ENCODE peak calls at places on chromosomes 12 and 14, in eight cellular contexts. G, H, C, U, I, B, Q and R are unnamed samples.

GRCh38 chr12:64633940-64634337 is 23.6 kb downstream of the RASSF3 start:
- DNase-seq in G (no peak), H (peak; percentile 13), C (no peak), U (no peak), I (peak; percentile 75), B (peak; percentile 78), Q (no peak), R (no peak)

GRCh38 chr12:19873146-19873545 is 433.9 kb downstream of the AEBP2 start:
- DNase-seq in G (no peak), H (no peak), C (no peak), U (no peak), I (no peak), B (peak; percentile 45), Q (no peak), R (no peak)

GRCh38 chr14:28744126-28744525 is 22.5 kb upstream of the FOXG1 start:
- DNase-seq in G (no peak), H (no peak), C (no peak), U (no peak), I (peak; percentile 41), B (no peak), Q (no peak), R (no peak)

GRCh38 chr12:120574106-120574505 is 7.1 kb downstream of the POP5 start:
- DNase-seq in G (no peak), H (no peak), C (no peak), U (no peak), I (no peak), B (no peak), Q (no peak), R (no peak)

GRCh38 chr14:30462358-30462757 is 96.6 kb upstream of the G2E3 start:
- DNase-seq in G (peak; percentile 42), H (no peak), C (no peak), U (no peak), I (no peak), B (no peak), Q (no peak), R (no peak)

GRCh38 chr12:50246873-50247612 is 36.3 kb downstream of the LIMA1 start:
- DNase-seq in G (no peak), H (no peak), C (no peak), U (no peak), I (peak; percentile 99), B (peak; percentile 97), Q (peak; percentile 79), R (no peak)

GRCh38 chr12:124527861-124528561 is 39.4 kb downstream of the NCOR2 start:
- DNase-seq in G (no peak), H (no peak), C (no peak), U (no peak), I (peak; percentile 51), B (peak; percentile 81), Q (peak; percentile 74), R (peak; percentile 42)

GRCh38 chr12:124661382-124661781 is 94.0 kb upstream of the NCOR2 start:
- DNase-seq in G (no peak), H (no peak), C (no peak), U (no peak), I (no peak), B (peak; percentile 10), Q (peak; percentile 59), R (no peak)

GRCh38 chr12:116980083-116980482 is 69.3 kb downstream of the FBXW8 start:
- DNase-seq in G (no peak), H (no peak), C (no peak), U (no peak), I (no peak), B (no peak), Q (no peak), R (no peak)

GRCh38 chr12:56080556-56081138 is 682 bp downstream of the ERBB3 start:
- DNase-seq in G (no peak), H (no peak), C (no peak), U (no peak), I (no peak), B (peak; percentile 2), Q (no peak), R (no peak)

GRCh38 chr12:70849265-70849960 is 71.1 kb downstream of the PTPRR start:
- DNase-seq in G (no peak), H (no peak), C (no peak), U (no peak), I (peak; percentile 32), B (peak; percentile 60), Q (no peak), R (peak; percentile 13)

GRCh38 chr14:71430321-71431168 is 501.7 kb upstream of the RGS6 start:
- DNase-seq in G (no peak), H (no peak), C (no peak), U (no peak), I (no peak), B (no peak), Q (no peak), R (no peak)

GRCh38 chr12:113891737-113892520 is 74.2 kb downstream of the RBM19 start:
- DNase-seq in G (peak; percentile 58), H (no peak), C (no peak), U (no peak), I (peak; percentile 29), B (no peak), Q (no peak), R (no peak)

GRCh38 chr14:99248761-99249171 is 23.2 kb downstream of the BCL11B start:
- DNase-seq in G (no peak), H (no peak), C (no peak), U (no peak), I (no peak), B (no peak), Q (no peak), R (no peak)

GRCh38 chr12:116123511-116124258 is 153.8 kb downstream of the MED13L start:
- DNase-seq in G (peak; percentile 67), H (no peak), C (peak; percentile 32), U (peak; percentile 20), I (peak; percentile 65), B (peak; percentile 64), Q (peak; percentile 77), R (peak; percentile 64)

GRCh38 chr14:94738786-94739185 is 31.1 kb downstream of the GSC start:
- DNase-seq in G (no peak), H (no peak), C (no peak), U (no peak), I (no peak), B (peak; percentile 73), Q (no peak), R (no peak)

GRCh38 chr12:11813422-11813813 is 163.9 kb downstream of the ETV6 start:
- DNase-seq in G (no peak), H (no peak), C (no peak), U (no peak), I (peak; percentile 15), B (no peak), Q (no peak), R (no peak)